ENCODE peak calls at places on chromosome 5, in ten cellular contexts. P is EL, M is A549, K is islet precursor cell, L is SJSA1, O is ACHN, N is aorta, B is progenitor cell of endocrine pancreas, V is hippocampal formation, I is upper lobe of right lung. W is an unnamed sample.

GRCh38 chr5:44664711-44665100 is 144.0 kb upstream of the MRPS30 start:
- DNase-seq in V (no peak), N (no peak), M (no peak), I (no peak), K (no peak), O (no peak), L (no peak), B (no peak), P (no peak), W (no peak)

GRCh38 chr5:179795863-179796833 is 2.4 kb downstream of the LTC4S start:
- DNase-seq in L (peak; percentile 90), V (peak; percentile 59), M (peak; percentile 84), K (peak; percentile 92), N (peak; percentile 88), I (peak; percentile 94), P (peak; percentile 85), O (peak; percentile 81), B (peak; percentile 85), W (peak; percentile 98)

GRCh38 chr5:143435207-143435657 is 31.7 kb upstream of the NR3C1 start:
- DNase-seq in O (peak; percentile 53), P (peak; percentile 6), I (no peak), K (no peak), V (peak; percentile 23), B (no peak), L (no peak), N (no peak), M (no peak), W (no peak)

GRCh38 chr5:145502906-145503305 is 332.2 kb downstream of the PRELID2 start:
- DNase-seq in B (no peak), O (no peak), K (peak; percentile 67), V (no peak), L (no peak), M (no peak), N (no peak), P (no peak), I (no peak), W (no peak)

GRCh38 chr5:95035891-95036675 is 248.8 kb downstream of the MCTP1 start:
- DNase-seq in V (no peak), B (no peak), I (no peak), K (no peak), M (no peak), N (no peak), P (no peak), O (no peak), L (no peak), W (no peak)

GRCh38 chr5:146203011-146203871 is at the start of gene RBM27:
- DNase-seq in L (peak; percentile 98), P (peak; percentile 98), N (peak; percentile 97), M (peak; percentile 99), B (peak; percentile 97), V (peak; percentile 97), I (peak; percentile 97), K (peak; percentile 100), O (peak; percentile 97), W (peak; percentile 92)

GRCh38 chr5:98031496-98031895 is 742.0 kb upstream of the RGMB start:
- DNase-seq in V (no peak), I (no peak), B (no peak), P (no peak), L (no peak), N (no peak), K (no peak), M (no peak), O (no peak), W (no peak)

GRCh38 chr5:132226516-132227234 is 978 bp downstream of the P4HA2 start:
- DNase-seq in P (peak; percentile 36), L (no peak), M (no peak), V (no peak), K (peak; percentile 45), O (peak; percentile 19), I (peak; percentile 68), N (peak; percentile 62), B (no peak), W (no peak)

GRCh38 chr5:44536650-44537260 is 147.5 kb upstream of the FGF10 start:
- DNase-seq in P (no peak), L (no peak), M (peak; percentile 29), O (peak; percentile 42), V (no peak), N (no peak), B (peak; percentile 13), I (no peak), K (peak; percentile 52), W (no peak)

GRCh38 chr5:56270058-56270457 is 36.9 kb upstream of the ANKRD55 start:
- DNase-seq in K (peak; percentile 63), N (no peak), P (no peak), V (no peak), B (no peak), M (peak; percentile 18), O (peak; percentile 37), L (no peak), I (no peak), W (no peak)

GRCh38 chr5:128537306-128537998 is 593 bp downstream of the FBN2 start:
- DNase-seq in V (no peak), L (peak; percentile 57), I (peak; percentile 68), P (peak; percentile 55), K (peak; percentile 78), N (peak; percentile 40), B (peak; percentile 27), O (no peak), M (peak; percentile 45), W (no peak)

GRCh38 chr5:68533051-68533450 is 317.5 kb downstream of the PIK3R1 start:
- DNase-seq in L (no peak), M (no peak), V (no peak), O (no peak), N (no peak), P (no peak), B (no peak), I (no peak), K (no peak), W (no peak)

GRCh38 chr5:40227366-40227765 is 452.3 kb upstream of the PTGER4 start:
- DNase-seq in L (no peak), M (no peak), N (no peak), O (no peak), V (no peak), B (no peak), I (no peak), P (no peak), K (no peak), W (no peak)